ENCODE peak calls at places on chromosomes 2 and 18, in seven cellular contexts. P is NCI-H1092, Z is anterior cingulate cortex, T is WTC11, O is kidney epithelial cell, F is smooth muscle cell of the brain vasculature, M is ecto neural progenitor cell. H is an unnamed sample.

GRCh38 chr2:88950010-88950409 is 258.5 kb downstream of the RPIA start:
- DNase-seq in T (no peak), O (no peak), F (no peak), Z (no peak), M (no peak), P (no peak), H (no peak)

GRCh38 chr2:45128580-45128997 is 119.3 kb upstream of the SIX2 start:
- DNase-seq in Z (no peak), M (no peak), P (no peak), O (peak), F (peak), T (no peak), H (peak)

GRCh38 chr2:66437601-66438497 is 2.9 kb downstream of the MEIS1 start:
- DNase-seq in M (peak), Z (no peak), O (no peak), F (no peak), P (no peak), T (no peak), H (no peak)

GRCh38 chr18:53457068-53457467 is 767.4 kb downstream of the MBD2 start:
- DNase-seq in Z (no peak), O (peak), F (no peak), T (no peak), P (no peak), M (no peak), H (no peak)

GRCh38 chr2:120766758-120767351 is 31.2 kb downstream of the GLI2 start:
- DNase-seq in P (no peak), Z (no peak), M (no peak), F (no peak), T (peak), O (no peak), H (no peak)

GRCh38 chr2:200509227-200509607 is 651 bp downstream of the KCTD18 start:
- DNase-seq in Z (no peak), O (no peak), F (no peak), T (no peak), M (no peak), P (no peak), H (no peak)

GRCh38 chr2:170324640-170325046 is 146.7 kb downstream of the MYO3B start:
- DNase-seq in O (no peak), T (peak), M (peak), P (peak), F (peak), Z (no peak), H (no peak)

GRCh38 chr2:230828272-230828961 is 36.3 kb upstream of the ITM2C start:
- DNase-seq in P (no peak), T (peak), Z (no peak), O (no peak), M (no peak), F (no peak), H (no peak)

GRCh38 chr2:31054817-31055216 is 83.4 kb downstream of the GALNT14 start:
- DNase-seq in Z (no peak), M (no peak), F (no peak), T (no peak), P (no peak), O (no peak), H (no peak)

GRCh38 chr2:120435671-120436459 is 89.9 kb downstream of the INHBB start:
- DNase-seq in T (no peak), O (no peak), P (no peak), M (peak), Z (no peak), F (no peak), H (no peak)

GRCh38 chr2:168501456-168502065 is 45.5 kb downstream of the CERS6 start:
- DNase-seq in M (no peak), Z (no peak), F (no peak), O (no peak), T (no peak), P (no peak), H (no peak)

GRCh38 chr2:21330786-21331391 is 207.1 kb downstream of the TDRD15 start:
- DNase-seq in Z (no peak), T (no peak), F (no peak), P (no peak), M (no peak), O (no peak), H (no peak)

GRCh38 chr2:22904126-22904684 is 480.8 kb upstream of the KLHL29 start:
- DNase-seq in F (no peak), O (no peak), T (peak), P (no peak), M (peak), Z (no peak), H (no peak)

GRCh38 chr2:41496908-41497307 is 550.9 kb upstream of the PKDCC start:
- DNase-seq in O (no peak), F (no peak), P (no peak), M (no peak), T (no peak), Z (no peak), H (no peak)

GRCh38 chr2:15941970-15942710 is 1.8 kb downstream of the MYCN start:
- DNase-seq in Z (no peak), O (no peak), F (no peak), M (peak), T (peak), P (no peak), H (no peak)

GRCh38 chr2:158060862-158061435 is 40.7 kb upstream of the UPP2 start:
- DNase-seq in O (no peak), P (no peak), M (no peak), T (no peak), F (no peak), Z (no peak), H (no peak)

GRCh38 chr2:171547256-171547655 is 25.0 kb downstream of the CYBRD1 start:
- DNase-seq in P (no peak), O (no peak), M (no peak), F (no peak), T (no peak), Z (no peak), H (no peak)

GRCh38 chr2:64165696-64166095 is 21.5 kb upstream of the PELI1 start:
- DNase-seq in T (no peak), M (no peak), P (no peak), F (no peak), O (peak), Z (no peak), H (no peak)

GRCh38 chr2:31331156-31331555 is 83.4 kb downstream of the XDH start:
- DNase-seq in F (no peak), O (no peak), T (no peak), P (no peak), Z (no peak), M (no peak), H (no peak)

GRCh38 chr2:149125031-149125725 is 86.7 kb downstream of the LYPD6B start:
- DNase-seq in F (no peak), P (peak), T (no peak), O (no peak), Z (no peak), M (no peak), H (no peak)

GRCh38 chr2:219633276-219634065 is 6.0 kb downstream of the SLC4A3 start:
- DNase-seq in Z (no peak), F (no peak), P (no peak), O (no peak), T (peak), M (peak), H (no peak)

GRCh38 chr2:219581346-219581745 is 9.2 kb downstream of the INHA start:
- DNase-seq in P (no peak), M (no peak), Z (no peak), T (no peak), F (no peak), O (no peak), H (no peak)

GRCh38 chr2:189841019-189841418 is 56.8 kb downstream of the PMS1 start:
- DNase-seq in M (no peak), Z (no peak), F (no peak), P (no peak), O (no peak), T (no peak), H (no peak)

H was measured in pulmonary artery endothelial cell.